ENCODE peak calls at places on chromosomes 1 and 21, in eight cellular contexts. H is natural killer cell treated with Interleukin-12 subunit alpha and Interleukin-12 subunit beta and Interleukin-15 and Interleukin-18, amount 100 ng/mL, for 72 hours; N is left lobe of liver; J is Right ventricle myocardium superior; C is SW 1271; F is activated CD8-positive, alpha-beta memory T cell treated with anti-CD3 and anti-CD28 coated beads for 48 hours; M is NCI-H1436; E is anterior cingulate cortex. U is an unnamed sample.

GRCh38 chr1:4668738-4669700 is 14.6 kb downstream of the AJAP1 start:
- DNase-seq in H (no peak), N (no peak), J (no peak), C (peak), F (no peak), M (no peak), E (no peak), U (no peak)

GRCh38 chr1:89451011-89451410 is 73.6 kb upstream of the LRRC8B start:
- DNase-seq in H (no peak), N (no peak), J (no peak), C (no peak), F (no peak), M (no peak), E (no peak), U (no peak)

GRCh38 chr1:207798847-207799246 is 47.0 kb downstream of the CD46 start:
- DNase-seq in H (no peak), N (no peak), J (no peak), C (no peak), F (no peak), M (no peak), E (no peak), U (no peak)

GRCh38 chr1:6268431-6268830 is 7.5 kb upstream of the GPR153 start:
- DNase-seq in H (no peak), N (no peak), J (no peak), C (no peak), F (no peak), M (no peak), E (no peak), U (no peak)

GRCh38 chr21:41813226-41813625 is 46.4 kb upstream of the RIPK4 start:
- DNase-seq in H (no peak), N (no peak), J (no peak), C (no peak), F (no peak), M (no peak), E (no peak), U (no peak)

GRCh38 chr1:110433803-110434202 is 17.1 kb upstream of the PROK1 start:
- DNase-seq in H (no peak), N (peak), J (peak), C (no peak), F (no peak), M (no peak), E (peak), U (no peak)

GRCh38 chr1:10734900-10735602 is 61.4 kb downstream of the CASZ1 start:
- DNase-seq in H (no peak), N (no peak), J (peak), C (no peak), F (no peak), M (peak), E (peak), U (no peak)

GRCh38 chr1:8763888-8764287 is 53.6 kb downstream of the RERE start:
- DNase-seq in H (no peak), N (no peak), J (no peak), C (no peak), F (no peak), M (no peak), E (no peak), U (no peak)

GRCh38 chr1:224488806-224489584 is 54.4 kb upstream of the WDR26 start:
- DNase-seq in H (no peak), N (no peak), J (no peak), C (no peak), F (no peak), M (no peak), E (no peak), U (no peak)

GRCh38 chr1:21669033-21669286 is 197 bp downstream of the RAP1GAP start:
- DNase-seq in H (no peak), N (peak), J (no peak), C (no peak), F (no peak), M (no peak), E (no peak), U (no peak)

GRCh38 chr1:26471498-26472329 is 526 bp upstream of the HMGN2 start:
- DNase-seq in H (peak), N (no peak), J (peak), C (peak), F (no peak), M (peak), E (peak), U (no peak)

GRCh38 chr1:84297546-84298244 is 3.8 kb upstream of the SAMD13 start:
- DNase-seq in H (no peak), N (no peak), J (no peak), C (no peak), F (no peak), M (no peak), E (peak), U (no peak)

GRCh38 chr1:56827711-56828110 is 8.5 kb upstream of the FYB2 start:
- DNase-seq in H (no peak), N (no peak), J (no peak), C (no peak), F (no peak), M (no peak), E (no peak), U (no peak)

GRCh38 chr1:180539103-180539502 is 19.7 kb upstream of the OVAAL start:
- DNase-seq in H (no peak), N (no peak), J (no peak), C (no peak), F (no peak), M (no peak), E (no peak), U (no peak)

GRCh38 chr1:212699104-212699838 is 369 bp downstream of the BATF3 start:
- DNase-seq in H (peak), N (no peak), J (peak), C (peak), F (no peak), M (peak), E (no peak), U (no peak)

U was measured in NCI-H187 treated with DMSO at 0.1 percent for 48 hours.